ENCODE peak calls at places on chromosome 13, in eight cellular contexts. X is globus pallidus; D is HFFc6; T is bronchial epithelial cell; V is H1; L is EL; B is stimulated activated CD8-positive, alpha-beta memory T cell treated with anti-CD3 and anti-CD28 coated beads, Interleukin-7, amount 100 ng/mL, for 1 hour; N is psoas muscle. S is an unnamed sample.

GRCh38 chr13:25847145-25847544 is 204.7 kb downstream of the SHISA2 start:
- DNase-seq in X (no peak), D (no peak), T (no peak), V (no peak), L (no peak), B (no peak), N (no peak), S (no peak)

GRCh38 chr13:101530293-101530692 is 77.8 kb downstream of the ITGBL1 start:
- DNase-seq in X (no peak), D (no peak), T (no peak), V (no peak), L (no peak), B (no peak), N (no peak), S (no peak)

GRCh38 chr13:108924154-108924940 is 294.9 kb downstream of the MYO16 start:
- DNase-seq in X (no peak), D (peak; percentile 10), T (peak; percentile 48), V (no peak), L (peak; percentile 16), B (no peak), N (no peak), S (no peak)

GRCh38 chr13:22933571-22934181 is 247.1 kb upstream of the SGCG start:
- DNase-seq in X (no peak), D (no peak), T (no peak), V (no peak), L (no peak), B (no peak), N (no peak), S (no peak)

GRCh38 chr13:71879129-71879535 is 12.1 kb upstream of the DACH1 start:
- DNase-seq in X (peak; percentile 34), D (no peak), T (peak; percentile 32), V (no peak), L (no peak), B (no peak), N (no peak), S (no peak)

GRCh38 chr13:21435710-21436151 is 23.4 kb downstream of the ZDHHC20 start:
- DNase-seq in X (peak; percentile 66), D (peak; percentile 83), T (peak; percentile 94), V (no peak), L (peak; percentile 86), B (no peak), N (peak; percentile 38), S (no peak)

GRCh38 chr13:47251771-47252170 is 354.9 kb upstream of the HTR2A start:
- DNase-seq in X (no peak), D (no peak), T (no peak), V (no peak), L (no peak), B (no peak), N (no peak), S (no peak)

GRCh38 chr13:47831265-47831664 is 169.8 kb downstream of the SUCLA2 start:
- DNase-seq in X (no peak), D (no peak), T (peak; percentile 80), V (no peak), L (no peak), B (no peak), N (no peak), S (no peak)

GRCh38 chr13:26996965-26997752 is 174.5 kb downstream of the USP12 start:
- DNase-seq in X (no peak), D (no peak), T (no peak), V (no peak), L (no peak), B (no peak), N (no peak), S (no peak)

GRCh38 chr13:34878354-34878753 is 63.7 kb upstream of the NBEA start:
- DNase-seq in X (no peak), D (no peak), T (no peak), V (no peak), L (no peak), B (no peak), N (no peak), S (no peak)

GRCh38 chr13:33761744-33762143 is 56.2 kb upstream of the RFC3 start:
- DNase-seq in X (no peak), D (peak; percentile 17), T (peak; percentile 6), V (no peak), L (peak; percentile 27), B (no peak), N (no peak), S (no peak)

GRCh38 chr13:81671103-81671502 is 1330.2 kb upstream of the SPRY2 start:
- DNase-seq in X (no peak), D (no peak), T (no peak), V (no peak), L (no peak), B (no peak), N (no peak), S (no peak)

GRCh38 chr13:76965759-76966421 is 17.6 kb downstream of the ACOD1 start:
- DNase-seq in X (peak; percentile 15), D (peak; percentile 88), T (peak; percentile 58), V (no peak), L (peak; percentile 81), B (no peak), N (peak; percentile 25), S (no peak)

GRCh38 chr13:84279166-84279565 is 396.9 kb upstream of the SLITRK1 start:
- DNase-seq in X (no peak), D (peak; percentile 40), T (peak; percentile 34), V (no peak), L (peak; percentile 70), B (no peak), N (no peak), S (no peak)

GRCh38 chr13:92716749-92717148 is 509.9 kb upstream of the GPC6 start:
- DNase-seq in X (no peak), D (peak; percentile 8), T (peak; percentile 4), V (no peak), L (peak; percentile 12), B (no peak), N (no peak), S (no peak)

GRCh38 chr13:29118471-29118870 is 298.3 kb downstream of the MTUS2 start:
- DNase-seq in X (no peak), D (no peak), T (no peak), V (no peak), L (no peak), B (no peak), N (no peak), S (no peak)

GRCh38 chr13:59641758-59642157 is 522.0 kb downstream of the DIAPH3 start:
- DNase-seq in X (no peak), D (no peak), T (no peak), V (no peak), L (peak; percentile 51), B (no peak), N (no peak), S (no peak)

GRCh38 chr13:114339779-114340534 is 25.7 kb downstream of the CHAMP1 start:
- DNase-seq in X (peak; percentile 14), D (peak; percentile 55), T (peak; percentile 30), V (no peak), L (peak; percentile 62), B (peak; percentile 5), N (no peak), S (no peak)

GRCh38 chr13:47114030-47114429 is 217.2 kb upstream of the HTR2A start:
- DNase-seq in X (no peak), D (peak; percentile 62), T (peak; percentile 81), V (no peak), L (peak; percentile 84), B (no peak), N (no peak), S (no peak)

GRCh38 chr13:48542581-48543341 is 9.9 kb upstream of the RCBTB2 start:
- DNase-seq in X (peak; percentile 37), D (no peak), T (no peak), V (peak; percentile 49), L (no peak), B (no peak), N (peak; percentile 28), S (no peak)

GRCh38 chr13:85261757-85262346 is 537.4 kb downstream of the SLITRK6 start:
- DNase-seq in X (no peak), D (no peak), T (peak; percentile 26), V (no peak), L (peak; percentile 18), B (no peak), N (no peak), S (no peak)

GRCh38 chr13:69793803-69794453 is 313.7 kb upstream of the ATXN8OS start:
- DNase-seq in X (no peak), D (no peak), T (no peak), V (no peak), L (no peak), B (no peak), N (no peak), S (no peak)

GRCh38 chr13:38872693-38873092 is 117.9 kb downstream of the STOML3 start:
- DNase-seq in X (peak; percentile 78), D (no peak), T (peak; percentile 52), V (peak; percentile 77), L (peak; percentile 26), B (peak; percentile 2), N (peak; percentile 25), S (peak; percentile 29)

GRCh38 chr13:100235311-100235901 is 146.5 kb downstream of the PCCA start:
- DNase-seq in X (peak; percentile 26), D (peak; percentile 66), T (peak; percentile 55), V (no peak), L (peak; percentile 57), B (no peak), N (no peak), S (no peak)

GRCh38 chr13:112486386-112487126 is 101.4 kb downstream of the TUBGCP3 start:
- DNase-seq in X (no peak), D (peak; percentile 4), T (no peak), V (peak; percentile 28), L (no peak), B (no peak), N (no peak), S (no peak)

GRCh38 chr13:52809310-52809769 is 39.1 kb downstream of the PCDH8 start:
- DNase-seq in X (peak; percentile 80), D (peak; percentile 78), T (peak; percentile 69), V (peak; percentile 88), L (peak; percentile 70), B (no peak), N (peak; percentile 24), S (peak; percentile 77)

GRCh38 chr13:113417008-113417735 is 36.1 kb downstream of the ADPRHL1 start:
- DNase-seq in X (no peak), D (no peak), T (no peak), V (no peak), L (no peak), B (no peak), N (no peak), S (no peak)

GRCh38 chr13:106986033-106986484 is 418.1 kb upstream of the ARGLU1 start:
- DNase-seq in X (no peak), D (peak; percentile 1), T (no peak), V (no peak), L (peak; percentile 40), B (no peak), N (no peak), S (peak; percentile 11)

GRCh38 chr13:41637578-41637977 is 180.2 kb downstream of the RGCC start:
- DNase-seq in X (no peak), D (no peak), T (no peak), V (no peak), L (no peak), B (no peak), N (no peak), S (no peak)

GRCh38 chr13:111204438-111205177 is 89.5 kb downstream of the ARHGEF7 start:
- DNase-seq in X (no peak), D (peak; percentile 45), T (peak; percentile 46), V (peak; percentile 54), L (peak; percentile 70), B (no peak), N (peak; percentile 60), S (no peak)

GRCh38 chr13:111623170-111623569 is 302.7 kb downstream of the TEX29 start:
- DNase-seq in X (no peak), D (no peak), T (no peak), V (no peak), L (no peak), B (no peak), N (no peak), S (no peak)

GRCh38 chr13:24161980-24162517 is 1.5 kb downstream of the SPATA13 start:
- DNase-seq in X (no peak), D (no peak), T (no peak), V (no peak), L (no peak), B (no peak), N (no peak), S (no peak)

GRCh38 chr13:47168086-47168485 is 271.2 kb upstream of the HTR2A start:
- DNase-seq in X (no peak), D (peak; percentile 33), T (peak; percentile 83), V (no peak), L (peak; percentile 63), B (no peak), N (no peak), S (no peak)

GRCh38 chr13:87666826-87667225 is 4.3 kb upstream of the SLITRK5 start:
- DNase-seq in X (no peak), D (no peak), T (no peak), V (no peak), L (no peak), B (no peak), N (no peak), S (no peak)

S was measured in iPS DF 6.9.